ENCODE peak calls at places on chromosome 21, in five cellular contexts. W is mesendoderm, Q is IMR-90, E is neuronal stem cell, H is mesenchymal stem cell. D is an unnamed sample.

GRCh38 chr21:17818158-17819113 is 720 bp downstream of the C21orf91 start:
- DNase-seq in H (peak), E (peak), Q (peak), W (peak), D (peak)

GRCh38 chr21:39867198-39867650 is at the start of gene PCP4:
- DNase-seq in H (no peak), Q (no peak), W (peak), E (peak), D (peak)

GRCh38 chr21:43754948-43755781 is 20.9 kb downstream of the CSTB start:
- DNase-seq in W (no peak), Q (no peak), H (no peak), E (no peak), D (no peak)

GRCh38 chr21:21205604-21206003 is 207.4 kb downstream of the NCAM2 start:
- DNase-seq in H (no peak), Q (no peak), E (no peak), W (no peak), D (no peak)

GRCh38 chr21:14889080-14889805 is 175.6 kb downstream of the NRIP1 start:
- DNase-seq in Q (peak), E (no peak), W (no peak), H (peak), D (no peak)

GRCh38 chr21:39647476-39647875 is 34.7 kb downstream of the B3GALT5 start:
- DNase-seq in Q (peak), H (peak), W (peak), E (no peak), D (no peak)

GRCh38 chr21:42554251-42554937 is 40.7 kb downstream of the SLC37A1 start:
- DNase-seq in W (no peak), E (no peak), H (no peak), Q (no peak), D (no peak)

GRCh38 chr21:25936776-25937175 is 202.0 kb downstream of the GABPA start:
- DNase-seq in E (no peak), Q (peak), H (peak), W (no peak), D (no peak)

GRCh38 chr21:41684381-41685245 is 82.2 kb downstream of the RIPK4 start:
- DNase-seq in W (peak), E (no peak), H (peak), Q (peak), D (no peak)

GRCh38 chr21:41805038-41805437 is 38.2 kb upstream of the RIPK4 start:
- DNase-seq in E (no peak), H (no peak), W (no peak), Q (no peak), D (no peak)

GRCh38 chr21:17370263-17370662 is 142.6 kb upstream of the CXADR start:
- DNase-seq in Q (no peak), W (peak), H (no peak), E (no peak), D (no peak)

GRCh38 chr21:41610042-41610839 is 102.3 kb upstream of the TMPRSS2 start:
- DNase-seq in Q (peak), H (peak), W (peak), E (no peak), D (peak)

GRCh38 chr21:29237110-29238051 is 61.3 kb upstream of the BACH1 start:
- DNase-seq in H (no peak), E (peak), W (no peak), Q (no peak), D (no peak)
- H4K8ac ChIP-seq in H (no peak), E (no peak), W (no peak), Q (no peak), D (no peak)

DNA sequence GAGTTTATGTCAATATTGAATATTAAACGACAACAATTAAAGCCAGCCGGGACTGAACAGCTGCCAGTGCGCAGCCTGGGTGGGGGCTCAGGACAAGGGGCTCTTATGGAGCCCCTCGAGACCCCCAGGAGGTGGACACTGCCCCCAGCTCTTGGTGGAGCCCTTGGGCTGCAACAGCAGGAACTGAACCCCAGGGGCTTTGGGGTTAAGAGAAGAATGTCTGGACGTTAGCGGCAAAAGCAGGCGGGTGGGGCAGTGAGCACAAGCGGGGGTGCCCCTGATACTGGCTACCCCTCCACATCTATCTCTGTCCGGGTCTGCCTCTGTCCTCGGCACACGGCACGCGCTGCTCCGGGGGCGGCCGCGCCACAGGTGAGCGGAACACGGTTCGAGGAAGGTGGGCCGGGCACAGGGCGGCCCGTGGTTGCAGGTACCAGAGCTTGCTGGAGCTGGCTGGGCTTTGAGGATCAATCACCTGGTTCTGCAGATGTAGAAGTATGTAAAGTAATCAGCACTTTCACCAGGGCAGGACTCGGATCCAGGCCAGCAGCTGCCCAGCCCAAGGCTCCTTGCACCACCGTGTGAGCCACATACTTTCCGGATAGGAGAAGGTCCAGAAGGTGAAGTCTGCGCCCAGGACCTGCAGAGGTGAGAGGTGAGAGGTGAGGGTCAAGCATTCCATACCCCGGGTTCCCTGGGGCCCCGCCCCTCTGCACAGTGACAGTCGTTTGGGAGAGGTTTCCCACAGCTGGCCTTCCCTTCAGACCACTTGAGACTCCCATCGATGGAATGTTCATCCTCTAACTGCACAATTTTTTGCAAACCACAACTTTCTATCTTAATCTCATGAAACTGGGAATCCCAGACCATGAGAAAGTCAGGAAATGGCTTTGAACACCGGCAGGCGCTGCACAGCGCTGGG is 12.4 kb upstream of the POFUT2 start:
- DNase-seq in W (no peak), E (no peak), H (peak), Q (peak), D (no peak)
- H4K8ac ChIP-seq in W (no peak), E (no peak), H (peak), Q (peak), D (no peak)

GRCh38 chr21:34524671-34525601 is 12.9 kb upstream of the KCNE1 start:
- DNase-seq in H (peak), W (peak), Q (peak), E (no peak), D (peak)
- H4K8ac ChIP-seq in H (peak), W (no peak), Q (peak), E (no peak), D (no peak)

GRCh38 chr21:23952269-23952668 is 1655.0 kb downstream of the MRPL39 start:
- DNase-seq in E (no peak), Q (no peak), W (no peak), H (no peak), D (no peak)
- H4K8ac ChIP-seq in E (no peak), Q (no peak), W (no peak), H (no peak), D (no peak)

DNA sequence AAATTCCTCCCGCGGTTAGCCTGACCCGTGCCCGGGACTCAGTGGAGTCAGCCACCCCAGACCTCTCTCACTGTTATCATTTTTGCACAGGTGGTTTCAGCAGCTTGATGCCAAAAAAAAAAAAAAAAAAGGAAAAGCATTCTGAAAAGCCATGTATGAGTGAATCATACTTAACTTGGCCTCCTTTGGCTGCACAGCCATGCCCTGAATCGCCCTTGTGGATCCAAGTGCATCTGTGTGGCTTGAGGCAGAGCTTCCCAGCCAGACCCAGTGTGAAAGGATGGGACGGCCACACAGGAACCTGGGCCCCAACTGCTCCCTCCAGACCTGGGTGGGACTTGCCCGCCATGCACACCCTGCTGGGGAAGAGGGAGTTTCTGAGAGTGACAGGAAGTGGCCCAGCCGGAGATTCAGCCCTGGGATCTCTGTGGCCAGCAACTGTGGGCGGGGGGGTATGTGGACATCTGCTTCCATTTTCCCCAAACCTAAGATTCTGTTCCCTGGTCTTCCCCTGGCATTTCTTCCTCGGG is 8.6 kb downstream of the YBEY start:
- DNase-seq in E (no peak), Q (peak), W (peak), H (peak), D (no peak)
- H4K8ac ChIP-seq in E (no peak), Q (peak), W (no peak), H (peak), D (no peak)

DNA sequence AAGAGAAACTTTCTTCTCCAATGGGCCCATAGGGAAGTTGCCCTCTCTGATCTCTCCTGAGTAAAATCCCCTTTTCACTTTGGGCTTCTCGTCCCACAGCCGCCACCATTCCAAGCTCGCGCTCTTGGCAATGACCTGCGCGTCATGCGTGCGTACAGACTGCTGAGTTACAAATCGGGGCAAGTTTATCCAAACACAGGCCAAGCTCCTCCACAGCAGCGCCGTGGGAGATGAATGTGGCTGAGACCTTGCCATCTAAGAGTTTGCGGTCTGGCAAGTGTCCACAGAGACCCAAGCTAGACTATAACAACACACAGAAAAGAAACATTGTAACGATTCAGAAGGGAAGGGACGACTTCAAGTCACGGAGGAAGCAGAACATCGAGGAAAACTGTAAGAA is 116.3 kb upstream of the SOD1 start:
- DNase-seq in W (no peak), H (peak), Q (peak), E (no peak), D (no peak)
- H4K8ac ChIP-seq in W (no peak), H (no peak), Q (no peak), E (no peak), D (no peak)